ENCODE peak calls at places on chromosomes 5 and 9, in five cellular contexts. N, B, F, L and W are unnamed samples.

GRCh38 chr5:95620870-95621838 is 1.3 kb downstream of the GPR150 start:
- DNase-seq in N (peak), B (peak), F (peak), L (no peak), W (peak)

GRCh38 chr5:429453-430188 is 13.4 kb upstream of the EXOC3 start:
- DNase-seq in N (peak), B (peak), F (peak), L (no peak), W (no peak)

GRCh38 chr5:32709789-32710334 is 1.3 kb upstream of the NPR3 start:
- DNase-seq in N (peak), B (peak), F (peak), L (no peak), W (peak)

GRCh38 chr9:87671925-87672324 is 54.0 kb upstream of the CTSL start:
- DNase-seq in N (no peak), B (no peak), F (no peak), L (no peak), W (no peak)

GRCh38 chr5:76041863-76042262 is 41.3 kb upstream of the SV2C start:
- DNase-seq in N (peak), B (no peak), F (peak), L (no peak), W (no peak)

GRCh38 chr9:10697044-10697443 is 84.2 kb upstream of the PTPRD start:
- DNase-seq in N (no peak), B (no peak), F (no peak), L (no peak), W (no peak)

GRCh38 chr5:157323107-157323706 is 57.3 kb downstream of the CYFIP2 start:
- DNase-seq in N (no peak), B (no peak), F (no peak), L (no peak), W (no peak)

GRCh38 chr9:131279196-131279926 is 3.1 kb upstream of the FAM78A start:
- DNase-seq in N (no peak), B (no peak), F (no peak), L (no peak), W (peak)

GRCh38 chr5:146805099-146805498 is 73.5 kb downstream of the PPP2R2B start:
- DNase-seq in N (no peak), B (peak), F (no peak), L (no peak), W (no peak)

GRCh38 chr5:174229640-174230350 is 184.3 kb downstream of the NSG2 start:
- DNase-seq in N (peak), B (peak), F (no peak), L (no peak), W (no peak)

GRCh38 chr5:65100846-65101678 is 332.3 kb downstream of the CWC27 start:
- DNase-seq in N (peak), B (peak), F (peak), L (no peak), W (peak)

GRCh38 chr5:119055267-119055666 is 15.6 kb upstream of the DMXL1 start:
- DNase-seq in N (peak), B (no peak), F (no peak), L (no peak), W (no peak)

GRCh38 chr5:41083306-41083705 is 12.2 kb upstream of the MROH2B start:
- DNase-seq in N (peak), B (peak), F (no peak), L (no peak), W (no peak)

GRCh38 chr5:56816546-56817081 is 1.3 kb downstream of the MAP3K1 start:
- DNase-seq in N (peak), B (peak), F (peak), L (no peak), W (peak)

GRCh38 chr5:177604656-177605055 is 4.7 kb downstream of the B4GALT7 start:
- DNase-seq in N (no peak), B (no peak), F (no peak), L (no peak), W (no peak)

GRCh38 chr5:66821626-66822429 is 225.6 kb downstream of the MAST4 start:
- DNase-seq in N (no peak), B (no peak), F (no peak), L (no peak), W (no peak)

GRCh38 chr9:17839744-17840143 is 260.9 kb downstream of the SH3GL2 start:
- DNase-seq in N (no peak), B (no peak), F (no peak), L (no peak), W (no peak)

GRCh38 chr9:19999491-20000057 is 210.7 kb upstream of the SLC24A2 start:
- DNase-seq in N (peak), B (peak), F (no peak), L (no peak), W (no peak)

GRCh38 chr5:13477118-13477737 is 467.3 kb downstream of the DNAH5 start:
- DNase-seq in N (no peak), B (peak), F (no peak), L (no peak), W (no peak)

GRCh38 chr5:132655821-132656773 is 1.9 kb upstream of the IL13 start:
- DNase-seq in N (peak), B (peak), F (no peak), L (no peak), W (no peak)

GRCh38 chr9:23701291-23701690 is 124.7 kb downstream of the ELAVL2 start:
- DNase-seq in N (no peak), B (no peak), F (no peak), L (no peak), W (no peak)

GRCh38 chr5:9928266-9928750 is 298.2 kb upstream of the TAS2R1 start:
- DNase-seq in N (no peak), B (no peak), F (no peak), L (no peak), W (no peak)

GRCh38 chr9:79572032-79572890 is 496 bp downstream of the TLE4 start:
- DNase-seq in N (peak), B (peak), F (peak), L (no peak), W (peak)

GRCh38 chr9:20551835-20552234 is 70.5 kb downstream of the MLLT3 start:
- DNase-seq in N (no peak), B (no peak), F (no peak), L (no peak), W (no peak)

GRCh38 chr9:112061152-112061740 is 113.9 kb downstream of the SUSD1 start:
- DNase-seq in N (peak), B (peak), F (no peak), L (no peak), W (peak)

GRCh38 chr5:87829214-87829551 is 416.5 kb upstream of the CCNH start:
- DNase-seq in N (no peak), B (peak), F (no peak), L (no peak), W (peak)

GRCh38 chr5:128966375-128966774 is 1.1 kb downstream of the SLC27A6 start:
- DNase-seq in N (no peak), B (no peak), F (no peak), L (no peak), W (no peak)

GRCh38 chr9:132048191-132048590 is 31.5 kb downstream of the MED27 start:
- DNase-seq in N (no peak), B (no peak), F (no peak), L (no peak), W (no peak)

GRCh38 chr5:141793881-141794280 is 84.3 kb downstream of the PCDH1 start:
- DNase-seq in N (no peak), B (no peak), F (no peak), L (no peak), W (no peak)

GRCh38 chr9:6644346-6645152 is 980 bp downstream of the GLDC start:
- DNase-seq in N (no peak), B (no peak), F (no peak), L (no peak), W (no peak)

GRCh38 chr9:27460225-27461023 is 63.7 kb upstream of the IFNK start:
- DNase-seq in N (peak), B (peak), F (no peak), L (no peak), W (no peak)

GRCh38 chr9:91948423-91949292 is 1.4 kb downstream of the ROR2 start:
- DNase-seq in N (peak), B (peak), F (peak), L (no peak), W (peak)